ENCODE peak calls at places on chromosomes 13 and 19, in seven cellular contexts. One of them, this sample, is unnamed.

GRCh38 chr13:109344552-109345157 is 441.7 kb downstream of the IRS2 start:
- DNase-seq in activated effector memory CD4-positive, alpha-beta T cell treated with Interleukin-2 at 50 U/mL for 16 hours: no peak
- DNase-seq in activated CD4-positive, alpha-beta memory T cell treated with anti-CD3 and anti-CD28 coated beads, Interleukin-2, amount 10 ng/mL, durations not matched to agents 7 days and 5 days: no peak
- DNase-seq in NCI-H2081: no peak
- DNase-seq in stimulated activated CD8-positive, alpha-beta memory T cell treated with anti-CD3 and anti-CD28 coated beads, Interleukin-7, amount 100 ng/mL, for 1 hour: no peak
- DNase-seq in renal cortical epithelial cell: peak
- DNase-seq in colonic mucosa: no peak
- DNase-seq in this sample: no peak

GRCh38 chr19:46859637-46860124 is 1.1 kb upstream of the ARHGAP35 start:
- DNase-seq in NCI-H2081: peak
- DNase-seq in activated CD4-positive, alpha-beta memory T cell treated with anti-CD3 and anti-CD28 coated beads, Interleukin-2, amount 10 ng/mL, durations not matched to agents 7 days and 5 days: no peak
- DNase-seq in stimulated activated CD8-positive, alpha-beta memory T cell treated with anti-CD3 and anti-CD28 coated beads, Interleukin-7, amount 100 ng/mL, for 1 hour: no peak
- DNase-seq in renal cortical epithelial cell: no peak
- DNase-seq in colonic mucosa: peak
- DNase-seq in activated effector memory CD4-positive, alpha-beta T cell treated with Interleukin-2 at 50 U/mL for 16 hours: no peak
- DNase-seq in this sample: no peak

GRCh38 chr19:6233827-6234511 is 45.8 kb downstream of the MLLT1 start:
- DNase-seq in activated CD4-positive, alpha-beta memory T cell treated with anti-CD3 and anti-CD28 coated beads, Interleukin-2, amount 10 ng/mL, durations not matched to agents 7 days and 5 days: no peak
- DNase-seq in renal cortical epithelial cell: no peak
- DNase-seq in NCI-H2081: no peak
- DNase-seq in colonic mucosa: no peak
- DNase-seq in activated effector memory CD4-positive, alpha-beta T cell treated with Interleukin-2 at 50 U/mL for 16 hours: no peak
- DNase-seq in stimulated activated CD8-positive, alpha-beta memory T cell treated with anti-CD3 and anti-CD28 coated beads, Interleukin-7, amount 100 ng/mL, for 1 hour: no peak
- DNase-seq in this sample: no peak

GRCh38 chr19:607301-608154 is 17.8 kb downstream of the HCN2 start:
- DNase-seq in activated CD4-positive, alpha-beta memory T cell treated with anti-CD3 and anti-CD28 coated beads, Interleukin-2, amount 10 ng/mL, durations not matched to agents 7 days and 5 days: no peak
- DNase-seq in renal cortical epithelial cell: no peak
- DNase-seq in colonic mucosa: no peak
- DNase-seq in activated effector memory CD4-positive, alpha-beta T cell treated with Interleukin-2 at 50 U/mL for 16 hours: no peak
- DNase-seq in stimulated activated CD8-positive, alpha-beta memory T cell treated with anti-CD3 and anti-CD28 coated beads, Interleukin-7, amount 100 ng/mL, for 1 hour: no peak
- DNase-seq in NCI-H2081: no peak
- DNase-seq in this sample: no peak

GRCh38 chr19:27740396-27740795 is 1472.6 kb downstream of the UQCRFS1 start:
- DNase-seq in renal cortical epithelial cell: no peak
- DNase-seq in activated effector memory CD4-positive, alpha-beta T cell treated with Interleukin-2 at 50 U/mL for 16 hours: no peak
- DNase-seq in stimulated activated CD8-positive, alpha-beta memory T cell treated with anti-CD3 and anti-CD28 coated beads, Interleukin-7, amount 100 ng/mL, for 1 hour: no peak
- DNase-seq in NCI-H2081: no peak
- DNase-seq in colonic mucosa: no peak
- DNase-seq in activated CD4-positive, alpha-beta memory T cell treated with anti-CD3 and anti-CD28 coated beads, Interleukin-2, amount 10 ng/mL, durations not matched to agents 7 days and 5 days: no peak
- DNase-seq in this sample: no peak

GRCh38 chr19:42081584-42082258 is 5.8 kb downstream of the ZNF574 start:
- DNase-seq in NCI-H2081: peak
- DNase-seq in activated CD4-positive, alpha-beta memory T cell treated with anti-CD3 and anti-CD28 coated beads, Interleukin-2, amount 10 ng/mL, durations not matched to agents 7 days and 5 days: no peak
- DNase-seq in colonic mucosa: peak
- DNase-seq in stimulated activated CD8-positive, alpha-beta memory T cell treated with anti-CD3 and anti-CD28 coated beads, Interleukin-7, amount 100 ng/mL, for 1 hour: no peak
- DNase-seq in renal cortical epithelial cell: peak
- DNase-seq in activated effector memory CD4-positive, alpha-beta T cell treated with Interleukin-2 at 50 U/mL for 16 hours: no peak
- DNase-seq in this sample: no peak

GRCh38 chr13:21537105-21537504 is 66.9 kb downstream of the MICU2 start:
- DNase-seq in activated effector memory CD4-positive, alpha-beta T cell treated with Interleukin-2 at 50 U/mL for 16 hours: no peak
- DNase-seq in renal cortical epithelial cell: peak
- DNase-seq in NCI-H2081: no peak
- DNase-seq in colonic mucosa: no peak
- DNase-seq in activated CD4-positive, alpha-beta memory T cell treated with anti-CD3 and anti-CD28 coated beads, Interleukin-2, amount 10 ng/mL, durations not matched to agents 7 days and 5 days: no peak
- DNase-seq in stimulated activated CD8-positive, alpha-beta memory T cell treated with anti-CD3 and anti-CD28 coated beads, Interleukin-7, amount 100 ng/mL, for 1 hour: no peak
- DNase-seq in this sample: no peak

GRCh38 chr19:49570138-49570856 is 10.1 kb downstream of the NOSIP start:
- DNase-seq in activated effector memory CD4-positive, alpha-beta T cell treated with Interleukin-2 at 50 U/mL for 16 hours: no peak
- DNase-seq in NCI-H2081: peak
- DNase-seq in renal cortical epithelial cell: peak
- DNase-seq in activated CD4-positive, alpha-beta memory T cell treated with anti-CD3 and anti-CD28 coated beads, Interleukin-2, amount 10 ng/mL, durations not matched to agents 7 days and 5 days: peak
- DNase-seq in colonic mucosa: peak
- DNase-seq in stimulated activated CD8-positive, alpha-beta memory T cell treated with anti-CD3 and anti-CD28 coated beads, Interleukin-7, amount 100 ng/mL, for 1 hour: no peak
- DNase-seq in this sample: peak

GRCh38 chr13:93614776-93615175 is 388.2 kb downstream of the GPC6 start:
- DNase-seq in colonic mucosa: no peak
- DNase-seq in NCI-H2081: no peak
- DNase-seq in stimulated activated CD8-positive, alpha-beta memory T cell treated with anti-CD3 and anti-CD28 coated beads, Interleukin-7, amount 100 ng/mL, for 1 hour: no peak
- DNase-seq in activated CD4-positive, alpha-beta memory T cell treated with anti-CD3 and anti-CD28 coated beads, Interleukin-2, amount 10 ng/mL, durations not matched to agents 7 days and 5 days: no peak
- DNase-seq in activated effector memory CD4-positive, alpha-beta T cell treated with Interleukin-2 at 50 U/mL for 16 hours: no peak
- DNase-seq in renal cortical epithelial cell: no peak
- DNase-seq in this sample: no peak

GRCh38 chr13:99796175-99796819 is 175.3 kb downstream of the ZIC5 start:
- DNase-seq in activated CD4-positive, alpha-beta memory T cell treated with anti-CD3 and anti-CD28 coated beads, Interleukin-2, amount 10 ng/mL, durations not matched to agents 7 days and 5 days: peak
- DNase-seq in stimulated activated CD8-positive, alpha-beta memory T cell treated with anti-CD3 and anti-CD28 coated beads, Interleukin-7, amount 100 ng/mL, for 1 hour: no peak
- DNase-seq in renal cortical epithelial cell: peak
- DNase-seq in colonic mucosa: peak
- DNase-seq in activated effector memory CD4-positive, alpha-beta T cell treated with Interleukin-2 at 50 U/mL for 16 hours: no peak
- DNase-seq in NCI-H2081: no peak
- DNase-seq in this sample: no peak

GRCh38 chr19:43762814-43763213 is 8.1 kb upstream of the SMG9 start:
- DNase-seq in renal cortical epithelial cell: no peak
- DNase-seq in activated effector memory CD4-positive, alpha-beta T cell treated with Interleukin-2 at 50 U/mL for 16 hours: no peak
- DNase-seq in colonic mucosa: no peak
- DNase-seq in NCI-H2081: no peak
- DNase-seq in activated CD4-positive, alpha-beta memory T cell treated with anti-CD3 and anti-CD28 coated beads, Interleukin-2, amount 10 ng/mL, durations not matched to agents 7 days and 5 days: no peak
- DNase-seq in stimulated activated CD8-positive, alpha-beta memory T cell treated with anti-CD3 and anti-CD28 coated beads, Interleukin-7, amount 100 ng/mL, for 1 hour: no peak
- DNase-seq in this sample: no peak

GRCh38 chr19:1363599-1363998 is 20.1 kb upstream of the NDUFS7 start:
- DNase-seq in renal cortical epithelial cell: no peak
- DNase-seq in stimulated activated CD8-positive, alpha-beta memory T cell treated with anti-CD3 and anti-CD28 coated beads, Interleukin-7, amount 100 ng/mL, for 1 hour: no peak
- DNase-seq in activated CD4-positive, alpha-beta memory T cell treated with anti-CD3 and anti-CD28 coated beads, Interleukin-2, amount 10 ng/mL, durations not matched to agents 7 days and 5 days: peak
- DNase-seq in colonic mucosa: no peak
- DNase-seq in activated effector memory CD4-positive, alpha-beta T cell treated with Interleukin-2 at 50 U/mL for 16 hours: no peak
- DNase-seq in NCI-H2081: no peak
- DNase-seq in this sample: no peak

GRCh38 chr19:45607071-45608029 is 5.3 kb upstream of the GPR4 start:
- DNase-seq in NCI-H2081: peak
- DNase-seq in stimulated activated CD8-positive, alpha-beta memory T cell treated with anti-CD3 and anti-CD28 coated beads, Interleukin-7, amount 100 ng/mL, for 1 hour: peak
- DNase-seq in renal cortical epithelial cell: peak
- DNase-seq in colonic mucosa: peak
- DNase-seq in activated effector memory CD4-positive, alpha-beta T cell treated with Interleukin-2 at 50 U/mL for 16 hours: peak
- DNase-seq in activated CD4-positive, alpha-beta memory T cell treated with anti-CD3 and anti-CD28 coated beads, Interleukin-2, amount 10 ng/mL, durations not matched to agents 7 days and 5 days: peak
- DNase-seq in this sample: no peak

GRCh38 chr19:40129425-40129824 is 38.7 kb upstream of the ZNF780A start:
- DNase-seq in stimulated activated CD8-positive, alpha-beta memory T cell treated with anti-CD3 and anti-CD28 coated beads, Interleukin-7, amount 100 ng/mL, for 1 hour: no peak
- DNase-seq in renal cortical epithelial cell: no peak
- DNase-seq in colonic mucosa: no peak
- DNase-seq in activated effector memory CD4-positive, alpha-beta T cell treated with Interleukin-2 at 50 U/mL for 16 hours: no peak
- DNase-seq in NCI-H2081: no peak
- DNase-seq in activated CD4-positive, alpha-beta memory T cell treated with anti-CD3 and anti-CD28 coated beads, Interleukin-2, amount 10 ng/mL, durations not matched to agents 7 days and 5 days: no peak
- DNase-seq in this sample: no peak

GRCh38 chr19:13842294-13843103 is 34.4 kb upstream of the NANOS3 start:
- DNase-seq in renal cortical epithelial cell: no peak
- DNase-seq in activated effector memory CD4-positive, alpha-beta T cell treated with Interleukin-2 at 50 U/mL for 16 hours: peak
- DNase-seq in NCI-H2081: no peak
- DNase-seq in activated CD4-positive, alpha-beta memory T cell treated with anti-CD3 and anti-CD28 coated beads, Interleukin-2, amount 10 ng/mL, durations not matched to agents 7 days and 5 days: peak
- DNase-seq in stimulated activated CD8-positive, alpha-beta memory T cell treated with anti-CD3 and anti-CD28 coated beads, Interleukin-7, amount 100 ng/mL, for 1 hour: peak
- DNase-seq in colonic mucosa: peak
- DNase-seq in this sample: no peak

GRCh38 chr19:48390188-48391099 is 907 bp downstream of the KDELR1 start:
- DNase-seq in colonic mucosa: peak
- DNase-seq in activated CD4-positive, alpha-beta memory T cell treated with anti-CD3 and anti-CD28 coated beads, Interleukin-2, amount 10 ng/mL, durations not matched to agents 7 days and 5 days: peak
- DNase-seq in NCI-H2081: peak
- DNase-seq in stimulated activated CD8-positive, alpha-beta memory T cell treated with anti-CD3 and anti-CD28 coated beads, Interleukin-7, amount 100 ng/mL, for 1 hour: no peak
- DNase-seq in activated effector memory CD4-positive, alpha-beta T cell treated with Interleukin-2 at 50 U/mL for 16 hours: peak
- DNase-seq in renal cortical epithelial cell: peak
- DNase-seq in this sample: peak

GRCh38 chr13:97934590-97934989 is 18.9 kb upstream of the IPO5 start:
- DNase-seq in NCI-H2081: no peak
- DNase-seq in activated CD4-positive, alpha-beta memory T cell treated with anti-CD3 and anti-CD28 coated beads, Interleukin-2, amount 10 ng/mL, durations not matched to agents 7 days and 5 days: no peak
- DNase-seq in stimulated activated CD8-positive, alpha-beta memory T cell treated with anti-CD3 and anti-CD28 coated beads, Interleukin-7, amount 100 ng/mL, for 1 hour: no peak
- DNase-seq in colonic mucosa: no peak
- DNase-seq in renal cortical epithelial cell: no peak
- DNase-seq in activated effector memory CD4-positive, alpha-beta T cell treated with Interleukin-2 at 50 U/mL for 16 hours: no peak
- DNase-seq in this sample: no peak

GRCh38 chr13:27911499-27911898 is 8.3 kb upstream of the PDX1 start:
- DNase-seq in activated CD4-positive, alpha-beta memory T cell treated with anti-CD3 and anti-CD28 coated beads, Interleukin-2, amount 10 ng/mL, durations not matched to agents 7 days and 5 days: no peak
- DNase-seq in activated effector memory CD4-positive, alpha-beta T cell treated with Interleukin-2 at 50 U/mL for 16 hours: no peak
- DNase-seq in renal cortical epithelial cell: no peak
- DNase-seq in NCI-H2081: no peak
- DNase-seq in stimulated activated CD8-positive, alpha-beta memory T cell treated with anti-CD3 and anti-CD28 coated beads, Interleukin-7, amount 100 ng/mL, for 1 hour: no peak
- DNase-seq in colonic mucosa: no peak
- DNase-seq in this sample: no peak

GRCh38 chr19:42816901-42817300 is 51.4 kb upstream of the PSG8 start:
- DNase-seq in renal cortical epithelial cell: no peak
- DNase-seq in activated CD4-positive, alpha-beta memory T cell treated with anti-CD3 and anti-CD28 coated beads, Interleukin-2, amount 10 ng/mL, durations not matched to agents 7 days and 5 days: no peak
- DNase-seq in colonic mucosa: no peak
- DNase-seq in NCI-H2081: no peak
- DNase-seq in activated effector memory CD4-positive, alpha-beta T cell treated with Interleukin-2 at 50 U/mL for 16 hours: no peak
- DNase-seq in stimulated activated CD8-positive, alpha-beta memory T cell treated with anti-CD3 and anti-CD28 coated beads, Interleukin-7, amount 100 ng/mL, for 1 hour: no peak
- DNase-seq in this sample: peak

GRCh38 chr19:10517760-10518443 is 655 bp upstream of the S1PR5 start:
- DNase-seq in NCI-H2081: peak
- DNase-seq in stimulated activated CD8-positive, alpha-beta memory T cell treated with anti-CD3 and anti-CD28 coated beads, Interleukin-7, amount 100 ng/mL, for 1 hour: no peak
- DNase-seq in renal cortical epithelial cell: no peak
- DNase-seq in colonic mucosa: no peak
- DNase-seq in activated effector memory CD4-positive, alpha-beta T cell treated with Interleukin-2 at 50 U/mL for 16 hours: no peak
- DNase-seq in activated CD4-positive, alpha-beta memory T cell treated with anti-CD3 and anti-CD28 coated beads, Interleukin-2, amount 10 ng/mL, durations not matched to agents 7 days and 5 days: no peak
- DNase-seq in this sample: peak

GRCh38 chr19:37507167-37507464 is 377 bp downstream of the ZNF793 start:
- DNase-seq in activated CD4-positive, alpha-beta memory T cell treated with anti-CD3 and anti-CD28 coated beads, Interleukin-2, amount 10 ng/mL, durations not matched to agents 7 days and 5 days: no peak
- DNase-seq in colonic mucosa: no peak
- DNase-seq in NCI-H2081: no peak
- DNase-seq in renal cortical epithelial cell: no peak
- DNase-seq in stimulated activated CD8-positive, alpha-beta memory T cell treated with anti-CD3 and anti-CD28 coated beads, Interleukin-7, amount 100 ng/mL, for 1 hour: no peak
- DNase-seq in activated effector memory CD4-positive, alpha-beta T cell treated with Interleukin-2 at 50 U/mL for 16 hours: no peak
- DNase-seq in this sample: no peak